ENCODE peak calls at places on chromosome 5, in four cellular contexts. Y, G, P and E are unnamed samples.

GRCh38 chr5:74673011-74673790 is 11.8 kb upstream of the HEXB start:
- DNase-seq in Y (peak; percentile 43), G (peak; percentile 44), P (no peak), E (no peak)

GRCh38 chr5:88548136-88548535 is 279.5 kb upstream of the TMEM161B start:
- DNase-seq in G (no peak), Y (no peak), P (no peak), E (no peak)

GRCh38 chr5:27311544-27311943 is 273.2 kb upstream of the CDH9 start:
- DNase-seq in G (no peak), Y (peak; percentile 61), P (no peak), E (peak; percentile 77)

GRCh38 chr5:151158287-151158661 is 695 bp upstream of the ANXA6 start:
- DNase-seq in P (no peak), Y (peak; percentile 63), G (no peak), E (no peak)

GRCh38 chr5:18699681-18700080 is 1065.4 kb downstream of the TAF11L14 start:
- DNase-seq in P (no peak), Y (peak; percentile 7), G (no peak), E (no peak)

GRCh38 chr5:58940446-58940845 is 357.6 kb downstream of the RAB3C start:
- DNase-seq in Y (peak; percentile 65), P (no peak), G (no peak), E (no peak)

GRCh38 chr5:179414459-179415215 is 69.4 kb upstream of the ADAMTS2 start:
- DNase-seq in P (peak; percentile 73), G (peak; percentile 32), Y (no peak), E (no peak)

GRCh38 chr5:128197911-128198522 is 114.5 kb downstream of the SLC12A2 start:
- DNase-seq in Y (no peak), P (no peak), G (no peak), E (no peak)

GRCh38 chr5:16464664-16465543 is 696 bp downstream of the ZNF622 start:
- DNase-seq in G (no peak), P (no peak), Y (peak; percentile 41), E (no peak)

GRCh38 chr5:37736397-37736796 is 103.4 kb downstream of the GDNF start:
- DNase-seq in P (no peak), Y (no peak), G (no peak), E (no peak)
- H3K4me2 ChIP-seq in P (peak overlapping the region; percentile 79), Y (no peak overlapping the region), G (peak overlapping the region; percentile 74), E (no peak overlapping the region)

GRCh38 chr5:142815469-142815868 is 45.3 kb downstream of the ARHGAP26 start:
- DNase-seq in Y (no peak), P (no peak), G (no peak), E (no peak)

GRCh38 chr5:142817031-142817430 is 46.9 kb downstream of the ARHGAP26 start:
- DNase-seq in Y (no peak), G (no peak), P (peak; percentile 61), E (no peak)

GRCh38 chr5:142814122-142814521 is 43.9 kb downstream of the ARHGAP26 start:
- DNase-seq in G (no peak), P (peak; percentile 46), Y (no peak), E (no peak)

GRCh38 chr5:142817961-142818431 is 47.8 kb downstream of the ARHGAP26 start:
- DNase-seq in Y (no peak), P (no peak), G (no peak), E (no peak)

DNA sequence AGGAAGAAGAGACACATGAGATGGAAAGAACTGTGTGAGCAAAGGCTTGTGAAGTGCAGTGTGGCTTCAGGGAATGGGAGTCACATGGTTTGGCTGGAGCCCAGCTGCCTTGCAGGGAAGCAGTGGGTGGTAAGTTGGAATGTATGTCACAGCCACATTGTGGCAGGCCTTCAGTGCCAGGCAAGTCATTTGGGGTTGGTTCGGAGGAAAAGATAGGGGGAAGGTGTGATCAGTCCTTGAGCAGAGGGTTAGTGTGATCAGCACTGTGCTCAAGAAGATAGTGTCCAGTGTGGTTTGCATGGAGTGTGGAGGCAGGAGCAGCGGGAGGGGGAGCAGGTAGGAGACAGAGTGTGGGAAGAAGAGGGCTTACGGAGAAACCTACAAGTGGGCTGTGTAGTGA is 46.4 kb downstream of the ARHGAP26 start:
- DNase-seq in P (peak; percentile 78), Y (peak; percentile 79), G (no peak), E (peak; percentile 40)
- H3K4me2 ChIP-seq in P (peak overlapping the region; percentile 24), Y (no peak overlapping the region), G (peak overlapping the region; percentile 21), E (no peak overlapping the region)

GRCh38 chr5:171628344-171628743 is 157.3 kb upstream of the SMIM23 start:
- DNase-seq in P (no peak), Y (no peak), G (no peak), E (no peak)

GRCh38 chr5:171630047-171630669 is 155.5 kb upstream of the SMIM23 start:
- DNase-seq in G (peak; percentile 91), P (peak; percentile 91), Y (peak; percentile 62), E (peak; percentile 40)

GRCh38 chr5:171625646-171626045 is 160.0 kb upstream of the SMIM23 start:
- DNase-seq in P (no peak), Y (no peak), G (no peak), E (no peak)

GRCh38 chr5:171629221-171630005 is 156.2 kb upstream of the SMIM23 start:
- DNase-seq in P (no peak), Y (no peak), G (no peak), E (no peak)

DNA sequence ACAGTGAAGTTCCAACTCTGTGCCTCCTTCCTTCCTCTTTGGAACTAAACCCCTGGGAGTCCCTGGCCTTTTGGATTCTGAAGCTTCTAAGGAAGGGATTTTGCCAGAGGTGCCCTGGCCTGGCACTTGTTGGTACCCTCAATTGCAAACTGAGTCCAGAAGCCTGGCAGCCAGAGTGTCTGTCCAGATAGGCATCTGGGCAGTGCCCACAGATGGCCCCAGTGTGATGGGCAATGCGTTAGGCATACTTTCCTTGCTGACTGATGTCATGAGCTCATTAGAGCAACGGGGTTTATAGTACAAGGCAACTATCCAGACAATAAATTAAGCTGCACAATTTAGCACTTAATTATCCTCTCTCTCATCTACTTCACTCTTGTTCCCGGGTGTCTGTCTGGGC is 157.7 kb upstream of the SMIM23 start:
- DNase-seq in P (no peak), Y (no peak), G (no peak), E (no peak)
- H3K4me2 ChIP-seq in P (no peak overlapping the region), Y (no peak overlapping the region), G (no peak overlapping the region), E (no peak overlapping the region)

GRCh38 chr5:2714805-2715204 is 36.7 kb downstream of the IRX2 start:
- DNase-seq in Y (no peak), G (no peak), P (no peak), E (no peak)
- H3K4me2 ChIP-seq in Y (no peak overlapping the region), G (no peak overlapping the region), P (no peak overlapping the region), E (no peak overlapping the region)

DNA sequence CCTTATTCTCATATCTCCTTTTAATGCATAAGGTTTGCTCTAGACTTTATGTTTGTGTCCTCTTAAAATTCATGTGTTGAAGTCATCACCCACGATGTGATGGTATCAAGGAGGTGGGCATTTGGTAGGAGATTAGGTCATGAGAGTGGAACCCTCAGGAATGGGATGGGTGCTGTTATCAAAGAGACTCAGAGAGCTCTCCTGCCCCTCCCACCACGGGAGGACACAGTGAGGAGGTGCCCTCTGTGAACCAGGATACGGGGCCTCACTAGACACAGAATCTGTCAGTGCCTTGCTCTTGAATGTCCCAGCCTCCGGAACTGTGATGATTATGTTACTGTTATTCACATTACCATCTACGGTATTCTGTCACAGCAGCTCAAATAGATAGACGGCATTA is 359.0 kb downstream of the IRX1 start:
- DNase-seq in G (no peak), P (no peak), Y (no peak), E (no peak)
- H3K4me2 ChIP-seq in G (no peak overlapping the region), P (no peak overlapping the region), Y (no peak overlapping the region), E (no peak overlapping the region)

GRCh38 chr5:174545926-174546325 is 178.5 kb upstream of the MSX2 start:
- DNase-seq in G (no peak), P (no peak), Y (no peak), E (no peak)
- H3K4me2 ChIP-seq in G (no peak overlapping the region), P (no peak overlapping the region), Y (no peak overlapping the region), E (no peak overlapping the region)

DNA sequence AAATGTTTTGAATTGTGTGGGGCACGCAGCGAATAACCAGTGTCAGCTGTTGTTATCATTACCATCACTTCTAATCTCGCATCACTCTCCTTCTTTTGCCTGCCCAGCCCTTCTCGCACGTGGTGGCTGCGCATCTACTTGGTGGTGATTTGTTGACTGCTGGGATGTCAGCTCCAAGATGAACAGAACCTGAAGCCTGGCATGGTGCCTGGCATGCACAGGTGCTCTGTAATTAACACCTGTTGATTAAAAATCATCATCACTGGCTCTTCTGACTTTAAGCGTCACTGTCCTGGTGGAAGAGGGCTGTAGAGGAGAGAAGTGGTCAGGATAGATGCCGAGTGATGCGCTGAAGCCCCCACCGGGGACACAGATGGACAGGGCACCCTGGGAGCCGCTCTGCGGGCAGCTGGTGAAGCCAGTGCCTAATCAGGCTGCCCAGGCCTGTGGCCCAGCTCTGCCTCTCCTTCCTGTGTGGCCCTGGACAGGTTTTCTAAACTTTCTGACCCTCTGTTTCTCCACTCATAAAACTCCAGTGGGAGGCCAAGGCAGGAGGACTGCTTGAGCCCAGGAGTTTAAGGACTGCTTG is 86.2 kb downstream of the C5orf15 start:
- DNase-seq in Y (no peak), P (no peak), G (no peak), E (no peak)
- H3K4me2 ChIP-seq in Y (no peak overlapping the region), P (no peak overlapping the region), G (no peak overlapping the region), E (no peak overlapping the region)